ENCODE peak calls at places on chromosome 15, in four cellular contexts. U is GM13977, A is NCI-H345, E is NCI-H1436. M is an unnamed sample.

GRCh38 chr15:33021806-33022389 is 172.6 kb downstream of the FMN1 start:
- DNase-seq in A (peak), E (peak), U (peak), M (no peak)

GRCh38 chr15:70726753-70727152 is 36.6 kb downstream of the UACA start:
- DNase-seq in U (no peak), E (no peak), A (no peak), M (no peak)

GRCh38 chr15:71456362-71456761 is 341.1 kb downstream of the THSD4 start:
- DNase-seq in A (no peak), E (no peak), U (no peak), M (no peak)

GRCh38 chr15:55253580-55253979 is 36.0 kb downstream of the RAB27A start:
- DNase-seq in E (no peak), U (no peak), A (no peak), M (no peak)

GRCh38 chr15:70014860-70015490 is 82.7 kb downstream of the TLE3 start:
- DNase-seq in A (no peak), U (peak), E (no peak), M (no peak)

GRCh38 chr15:91789136-91789535 is 64.4 kb upstream of the SLCO3A1 start:
- DNase-seq in E (no peak), U (no peak), A (no peak), M (no peak)

GRCh38 chr15:31309893-31310606 is 16.6 kb upstream of the KLF13 start:
- DNase-seq in U (no peak), A (no peak), E (no peak), M (no peak)

GRCh38 chr15:98126326-98127090 is 166.0 kb downstream of the ARRDC4 start:
- DNase-seq in U (no peak), E (no peak), A (no peak), M (no peak)

GRCh38 chr15:52706091-52706490 is 26.9 kb upstream of the ATOSA start:
- DNase-seq in E (no peak), A (no peak), U (no peak), M (no peak)

GRCh38 chr15:65578904-65579728 is 31.8 kb downstream of the INTS14 start:
- DNase-seq in E (no peak), A (no peak), U (no peak), M (no peak)

GRCh38 chr15:67047149-67047661 is 18.2 kb upstream of the SMAD3 start:
- DNase-seq in E (no peak), A (no peak), U (no peak), M (no peak)

GRCh38 chr15:26132786-26133185 is 269.7 kb upstream of the ATP10A start:
- DNase-seq in E (no peak), U (no peak), A (no peak), M (no peak)

GRCh38 chr15:93384886-93385285 is 295.9 kb upstream of the RGMA start:
- DNase-seq in U (no peak), E (no peak), A (no peak), M (no peak)

GRCh38 chr15:28964098-28964497 is 78.3 kb downstream of the APBA2 start:
- DNase-seq in U (no peak), E (no peak), A (no peak), M (no peak)

GRCh38 chr15:25170113-25170731 is 215.4 kb downstream of the SNRPN start:
- DNase-seq in U (peak), A (no peak), E (no peak), M (no peak)